ENCODE peak calls at places on chromosomes 2 and 18, in five cellular contexts. One of them, this sample, is unnamed.

GRCh38 chr2:7011376-7012083 is 94.3 kb downstream of the RNF144A start:
- DNase-seq in SK-N-SH: no peak
- DNase-seq in neural progenitor cell: no peak
- DNase-seq in HCT116: no peak
- DNase-seq in hepatocyte: no peak
- DNase-seq in this sample: no peak

GRCh38 chr2:3529316-3530025 is 10.1 kb upstream of the ADI1 start:
- DNase-seq in SK-N-SH: no peak
- DNase-seq in neural progenitor cell: no peak
- DNase-seq in HCT116: no peak
- DNase-seq in hepatocyte: no peak
- DNase-seq in this sample: no peak

GRCh38 chr2:127437781-127438726 is 19.8 kb downstream of the PROC start:
- DNase-seq in HCT116: no peak
- DNase-seq in SK-N-SH: no peak
- DNase-seq in hepatocyte: peak; percentile 80
- DNase-seq in neural progenitor cell: peak; percentile 77
- DNase-seq in this sample: no peak

GRCh38 chr2:15714609-15715008 is 122.9 kb downstream of the DDX1 start:
- DNase-seq in HCT116: no peak
- DNase-seq in SK-N-SH: no peak
- DNase-seq in neural progenitor cell: no peak
- DNase-seq in hepatocyte: no peak
- DNase-seq in this sample: no peak

GRCh38 chr2:165149439-165149838 is 54.4 kb downstream of the SCN3A start:
- DNase-seq in SK-N-SH: no peak
- DNase-seq in hepatocyte: no peak
- DNase-seq in neural progenitor cell: no peak
- DNase-seq in HCT116: no peak
- DNase-seq in this sample: peak; percentile 94

GRCh38 chr18:69490813-69491212 is 90.1 kb downstream of the DOK6 start:
- DNase-seq in neural progenitor cell: no peak
- DNase-seq in HCT116: no peak
- DNase-seq in SK-N-SH: peak; percentile 51
- DNase-seq in hepatocyte: no peak
- DNase-seq in this sample: no peak

GRCh38 chr2:31140151-31140550 is 1.9 kb upstream of the GALNT14 start:
- DNase-seq in hepatocyte: no peak
- DNase-seq in neural progenitor cell: no peak
- DNase-seq in HCT116: no peak
- DNase-seq in SK-N-SH: no peak
- DNase-seq in this sample: no peak

GRCh38 chr2:17877811-17878221 is 651 bp upstream of the KCNS3 start:
- DNase-seq in HCT116: no peak
- DNase-seq in neural progenitor cell: peak; percentile 60
- DNase-seq in hepatocyte: peak; percentile 32
- DNase-seq in SK-N-SH: peak; percentile 41
- DNase-seq in this sample: peak; percentile 22

GRCh38 chr2:102072741-102073140 is 69.8 kb upstream of the IL1R1 start:
- DNase-seq in SK-N-SH: no peak
- DNase-seq in HCT116: no peak
- DNase-seq in neural progenitor cell: no peak
- DNase-seq in hepatocyte: no peak
- DNase-seq in this sample: no peak

GRCh38 chr2:153287109-153287801 is 191.3 kb downstream of the RPRM start:
- DNase-seq in HCT116: peak; percentile 47
- DNase-seq in SK-N-SH: peak; percentile 5
- DNase-seq in neural progenitor cell: peak; percentile 90
- DNase-seq in hepatocyte: peak; percentile 54
- DNase-seq in this sample: no peak

GRCh38 chr2:181891258-181891965 is at the start of gene ITPRID2:
- DNase-seq in hepatocyte: peak; percentile 96
- DNase-seq in HCT116: peak; percentile 74
- DNase-seq in neural progenitor cell: peak; percentile 94
- DNase-seq in SK-N-SH: peak; percentile 98
- DNase-seq in this sample: peak; percentile 88

GRCh38 chr18:14098428-14098827 is 33.8 kb downstream of the ZNF519 start:
- DNase-seq in neural progenitor cell: no peak
- DNase-seq in SK-N-SH: no peak
- DNase-seq in hepatocyte: no peak
- DNase-seq in HCT116: no peak
- DNase-seq in this sample: no peak

GRCh38 chr2:65666156-65666725 is 233.8 kb upstream of the SPRED2 start:
- DNase-seq in neural progenitor cell: no peak
- DNase-seq in hepatocyte: peak; percentile 56
- DNase-seq in SK-N-SH: no peak
- DNase-seq in HCT116: no peak
- DNase-seq in this sample: peak; percentile 32

GRCh38 chr2:237429761-237430160 is 15.8 kb upstream of the COL6A3 start:
- DNase-seq in neural progenitor cell: no peak
- DNase-seq in hepatocyte: no peak
- DNase-seq in HCT116: no peak
- DNase-seq in SK-N-SH: no peak
- DNase-seq in this sample: peak; percentile 6
- TF ChIP-seq CTCF in neural progenitor cell: no peak
- TF ChIP-seq CTCF in hepatocyte: no peak
- TF ChIP-seq CTCF in HCT116: no peak
- TF ChIP-seq CTCF in SK-N-SH: no peak
- TF ChIP-seq CTCF in this sample: no peak

DNA sequence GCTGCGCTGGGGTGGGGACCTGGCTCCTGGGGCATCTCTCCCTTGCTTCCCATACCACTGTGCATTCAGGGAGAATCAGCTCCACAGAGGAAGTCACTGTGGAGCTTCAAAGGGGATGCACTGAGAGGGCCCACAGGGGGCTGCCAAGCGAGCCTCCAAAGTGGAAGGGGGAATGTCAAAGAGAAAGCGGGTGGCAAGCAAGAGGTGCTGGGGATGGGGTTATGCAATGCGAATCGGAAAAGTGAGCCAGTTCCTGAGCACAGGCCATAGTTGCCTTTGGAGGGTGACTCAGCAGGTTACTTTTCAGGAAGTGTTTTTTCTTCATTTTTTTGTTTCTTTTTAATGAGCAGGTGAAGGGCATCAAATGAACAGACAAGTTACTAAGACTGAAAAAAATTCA is 17.6 kb downstream of the PMAIP1 start:
- DNase-seq in SK-N-SH: no peak
- DNase-seq in neural progenitor cell: no peak
- DNase-seq in HCT116: no peak
- DNase-seq in hepatocyte: no peak
- DNase-seq in this sample: no peak
- TF ChIP-seq EZH2phosphoT487 in SK-N-SH: no peak
- TF ChIP-seq EZH2phosphoT487 in neural progenitor cell: no peak
- TF ChIP-seq EZH2phosphoT487 in HCT116: no peak
- TF ChIP-seq EZH2phosphoT487 in hepatocyte: no peak
- TF ChIP-seq EZH2phosphoT487 in this sample: no peak

GRCh38 chr18:66728951-66729350 is 125.1 kb upstream of the CDH19 start:
- DNase-seq in SK-N-SH: no peak
- DNase-seq in hepatocyte: no peak
- DNase-seq in neural progenitor cell: no peak
- DNase-seq in HCT116: no peak
- DNase-seq in this sample: no peak

GRCh38 chr18:66727991-66728390 is 124.1 kb upstream of the CDH19 start:
- DNase-seq in SK-N-SH: no peak
- DNase-seq in neural progenitor cell: no peak
- DNase-seq in hepatocyte: no peak
- DNase-seq in HCT116: no peak
- DNase-seq in this sample: no peak

GRCh38 chr18:66729459-66730239 is 125.8 kb upstream of the CDH19 start:
- DNase-seq in hepatocyte: no peak
- DNase-seq in neural progenitor cell: no peak
- DNase-seq in SK-N-SH: no peak
- DNase-seq in HCT116: no peak
- DNase-seq in this sample: no peak

GRCh38 chr18:66722671-66723070 is 118.8 kb upstream of the CDH19 start:
- DNase-seq in HCT116: no peak
- DNase-seq in SK-N-SH: no peak
- DNase-seq in hepatocyte: no peak
- DNase-seq in neural progenitor cell: no peak
- DNase-seq in this sample: no peak

GRCh38 chr18:66724664-66725356 is 120.9 kb upstream of the CDH19 start:
- DNase-seq in HCT116: no peak
- DNase-seq in hepatocyte: peak; percentile 60
- DNase-seq in neural progenitor cell: no peak
- DNase-seq in SK-N-SH: no peak
- DNase-seq in this sample: no peak
- TF ChIP-seq CTCF in HCT116: no peak
- TF ChIP-seq CTCF in hepatocyte: no peak
- TF ChIP-seq CTCF in neural progenitor cell: no peak
- TF ChIP-seq CTCF in SK-N-SH: no peak
- TF ChIP-seq CTCF in this sample: no peak

GRCh38 chr18:55432307-55433040 is 155.5 kb downstream of the TCF4 start:
- DNase-seq in HCT116: no peak
- DNase-seq in SK-N-SH: no peak
- DNase-seq in neural progenitor cell: no peak
- DNase-seq in hepatocyte: no peak
- DNase-seq in this sample: no peak

GRCh38 chr18:55433140-55433539 is 154.9 kb downstream of the TCF4 start:
- DNase-seq in HCT116: no peak
- DNase-seq in neural progenitor cell: no peak
- DNase-seq in SK-N-SH: no peak
- DNase-seq in hepatocyte: no peak
- DNase-seq in this sample: no peak

GRCh38 chr18:55425698-55426097 is 162.3 kb downstream of the TCF4 start:
- DNase-seq in SK-N-SH: no peak
- DNase-seq in HCT116: no peak
- DNase-seq in neural progenitor cell: no peak
- DNase-seq in hepatocyte: no peak
- DNase-seq in this sample: no peak

GRCh38 chr18:55430026-55430425 is 158.0 kb downstream of the TCF4 start:
- DNase-seq in hepatocyte: no peak
- DNase-seq in HCT116: no peak
- DNase-seq in neural progenitor cell: no peak
- DNase-seq in SK-N-SH: peak; percentile 65
- DNase-seq in this sample: no peak

DNA sequence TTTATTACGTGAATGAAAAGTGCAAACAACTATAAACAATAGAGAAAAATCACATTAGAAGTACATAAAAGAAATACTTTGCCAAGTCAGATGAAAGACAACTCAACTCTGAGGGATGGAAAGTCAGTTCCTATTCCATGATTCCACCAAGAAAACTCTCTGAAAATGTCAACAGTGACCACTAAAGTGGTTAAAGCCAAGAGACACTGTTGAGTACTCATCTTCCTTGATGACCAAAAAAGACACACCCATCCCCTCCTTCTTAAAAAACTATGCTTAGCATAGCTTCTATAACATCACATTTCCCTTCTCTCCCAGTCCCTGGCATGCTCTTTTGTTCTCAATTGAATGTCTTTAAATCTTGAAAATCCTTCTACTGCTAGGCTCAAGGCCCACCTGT is 160.0 kb downstream of the TCF4 start:
- DNase-seq in SK-N-SH: no peak
- DNase-seq in HCT116: no peak
- DNase-seq in neural progenitor cell: no peak
- DNase-seq in hepatocyte: no peak
- DNase-seq in this sample: no peak
- TF ChIP-seq EZH2phosphoT487 in SK-N-SH: no peak
- TF ChIP-seq EZH2phosphoT487 in HCT116: no peak
- TF ChIP-seq EZH2phosphoT487 in neural progenitor cell: no peak
- TF ChIP-seq EZH2phosphoT487 in hepatocyte: no peak
- TF ChIP-seq EZH2phosphoT487 in this sample: no peak

DNA sequence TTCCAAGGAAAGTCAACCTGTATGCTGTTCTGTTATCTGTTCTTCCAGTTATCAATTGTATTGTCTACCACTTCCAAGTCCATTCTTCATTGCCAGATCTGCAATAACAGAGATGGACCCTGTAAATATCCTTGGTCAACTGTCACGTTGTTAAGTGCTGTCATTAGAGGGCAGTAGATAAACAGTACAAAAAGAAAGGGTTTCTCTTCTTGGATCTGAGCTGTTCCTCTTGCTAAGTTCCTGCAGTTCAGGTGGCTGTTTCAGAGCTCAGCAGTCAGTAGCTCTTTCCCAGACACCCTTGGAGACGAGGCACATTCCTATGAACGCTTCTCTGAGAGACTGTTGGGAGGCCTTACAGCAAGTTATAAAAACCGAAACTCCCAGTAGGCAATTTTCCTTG is 957.1 kb upstream of the CHAC2 start:
- DNase-seq in SK-N-SH: peak; percentile 2
- DNase-seq in HCT116: peak; percentile 32
- DNase-seq in hepatocyte: peak; percentile 31
- DNase-seq in neural progenitor cell: peak; percentile 35
- DNase-seq in this sample: peak; percentile 50
- TF ChIP-seq CTCF in SK-N-SH: peak; percentile 43
- TF ChIP-seq CTCF in HCT116: peak; percentile 49
- TF ChIP-seq CTCF in hepatocyte: peak; percentile 45
- TF ChIP-seq CTCF in neural progenitor cell: peak; percentile 50
- TF ChIP-seq CTCF in this sample: peak; percentile 56

GRCh38 chr18:49161627-49162026 is 210.9 kb upstream of the SMAD7 start:
- DNase-seq in SK-N-SH: peak; percentile 10
- DNase-seq in neural progenitor cell: no peak
- DNase-seq in hepatocyte: peak; percentile 4
- DNase-seq in HCT116: no peak
- DNase-seq in this sample: no peak
- TF ChIP-seq EZH2phosphoT487 in SK-N-SH: no peak
- TF ChIP-seq EZH2phosphoT487 in neural progenitor cell: no peak
- TF ChIP-seq EZH2phosphoT487 in hepatocyte: no peak
- TF ChIP-seq EZH2phosphoT487 in HCT116: no peak
- TF ChIP-seq EZH2phosphoT487 in this sample: no peak

GRCh38 chr2:162887087-162887486 is 48.5 kb upstream of the KCNH7 start:
- DNase-seq in HCT116: no peak
- DNase-seq in neural progenitor cell: no peak
- DNase-seq in SK-N-SH: no peak
- DNase-seq in hepatocyte: no peak
- DNase-seq in this sample: no peak

GRCh38 chr2:162887902-162888301 is 49.3 kb upstream of the KCNH7 start:
- DNase-seq in hepatocyte: no peak
- DNase-seq in HCT116: no peak
- DNase-seq in SK-N-SH: no peak
- DNase-seq in neural progenitor cell: no peak
- DNase-seq in this sample: no peak

GRCh38 chr2:162885281-162886070 is 46.9 kb upstream of the KCNH7 start:
- DNase-seq in HCT116: no peak
- DNase-seq in neural progenitor cell: no peak
- DNase-seq in SK-N-SH: no peak
- DNase-seq in hepatocyte: no peak
- DNase-seq in this sample: no peak

GRCh38 chr2:162888641-162889040 is 50.1 kb upstream of the KCNH7 start:
- DNase-seq in neural progenitor cell: no peak
- DNase-seq in SK-N-SH: no peak
- DNase-seq in HCT116: no peak
- DNase-seq in hepatocyte: no peak
- DNase-seq in this sample: peak; percentile 28

DNA sequence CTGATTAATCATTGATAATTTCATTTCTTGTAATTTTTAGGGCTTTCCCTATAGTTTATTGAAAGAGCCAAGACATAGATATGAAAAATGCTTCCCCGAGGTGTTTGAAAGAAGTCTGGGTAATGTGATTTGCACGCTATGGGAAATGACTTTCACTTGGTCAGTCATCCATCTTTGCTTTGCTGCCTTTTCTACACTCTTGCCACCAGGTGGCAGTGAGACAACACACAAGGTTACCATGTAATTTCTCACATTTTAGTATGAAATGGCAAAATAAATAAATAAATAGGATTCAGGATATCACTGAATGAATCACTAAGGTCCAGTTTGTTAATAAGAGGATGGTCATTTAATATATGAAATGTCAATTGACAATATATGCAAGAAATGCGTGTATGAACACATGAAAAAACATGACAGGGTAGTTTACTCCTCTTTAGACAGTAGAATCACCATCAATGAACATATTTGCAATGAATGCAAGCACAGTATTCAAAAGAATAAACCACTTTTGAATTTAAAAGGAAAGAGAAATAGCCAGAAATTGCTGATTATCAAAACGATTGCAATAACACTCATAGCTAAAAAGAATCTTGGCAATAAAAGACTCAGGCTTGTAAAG is 52.2 kb upstream of the KCNH7 start:
- DNase-seq in HCT116: peak; percentile 49
- DNase-seq in SK-N-SH: peak; percentile 28
- DNase-seq in hepatocyte: peak; percentile 65
- DNase-seq in neural progenitor cell: peak; percentile 73
- DNase-seq in this sample: peak; percentile 65
- TF ChIP-seq CTCF in HCT116: peak; percentile 85
- TF ChIP-seq CTCF in SK-N-SH: peak; percentile 89
- TF ChIP-seq CTCF in hepatocyte: peak; percentile 85
- TF ChIP-seq CTCF in neural progenitor cell: peak; percentile 98
- TF ChIP-seq CTCF in this sample: peak; percentile 92